ENCODE peak calls at places on chromosomes 4 and X, in seven cellular contexts. A, C, H, T, P, F and G are unnamed samples.

GRCh38 chr4:168550071-168550766 is 53.4 kb downstream of the PALLD start:
- DNase-seq in A (no peak), C (no peak), H (no peak), T (no peak), P (no peak), F (no peak), G (no peak)

GRCh38 chrX:46577116-46578005 is 3.8 kb downstream of the CHST7 start:
- DNase-seq in A (no peak), C (no peak), H (no peak), T (no peak), P (no peak), F (no peak), G (no peak)

GRCh38 chr4:167622481-167623240 is 388.4 kb upstream of the SPOCK3 start:
- DNase-seq in A (no peak), C (peak; percentile 53), H (no peak), T (no peak), P (no peak), F (peak; percentile 43), G (no peak)

GRCh38 chr4:91243132-91243531 is 1060.6 kb upstream of the GRID2 start:
- DNase-seq in A (no peak), C (no peak), H (no peak), T (no peak), P (no peak), F (no peak), G (no peak)

GRCh38 chr4:13306356-13306755 is 177.8 kb downstream of the RAB28 start:
- DNase-seq in A (no peak), C (no peak), H (no peak), T (no peak), P (no peak), F (no peak), G (no peak)

GRCh38 chr4:22129454-22130075 is 181.0 kb upstream of the KCNIP4 start:
- DNase-seq in A (no peak), C (no peak), H (no peak), T (no peak), P (no peak), F (no peak), G (no peak)

GRCh38 chr4:5747746-5748365 is 36.9 kb downstream of the EVC start:
- DNase-seq in A (no peak), C (no peak), H (no peak), T (no peak), P (peak; percentile 99), F (no peak), G (no peak)

GRCh38 chr4:74021617-74022016 is 16.9 kb downstream of the CXCL3 start:
- DNase-seq in A (no peak), C (no peak), H (no peak), T (no peak), P (no peak), F (no peak), G (no peak)

GRCh38 chr4:186149872-186150271 is 41.5 kb upstream of the CYP4V2 start:
- DNase-seq in A (no peak), C (no peak), H (no peak), T (no peak), P (no peak), F (no peak), G (no peak)